ENCODE peak calls at places on chromosomes 11 and 22, in ten cellular contexts. U, M, Y, N, K, E, J, G, R and V are unnamed samples.
A peak's percentile ranks its signal among the peaks of the same experiment; 100 is the strongest.

GRCh38 chr22:42948205-42948804 is 66.6 kb downstream of the PACSIN2 start:
- DNase-seq in U (no peak), M (no peak), Y (peak; percentile 38), N (no peak), K (no peak), E (no peak), J (no peak), G (no peak), R (no peak), V (no peak)

GRCh38 chr11:68751331-68751856 is at the start of gene TESMIN:
- DNase-seq in U (peak; percentile 4), M (peak; percentile 94), Y (peak; percentile 97), N (peak; percentile 85), K (peak; percentile 94), E (peak; percentile 46), J (no peak), G (peak; percentile 89), R (peak; percentile 99), V (peak; percentile 96)

GRCh38 chr11:30595929-30596328 is 9.8 kb upstream of the MPPED2 start:
- DNase-seq in U (no peak), M (peak; percentile 67), Y (no peak), N (no peak), K (no peak), E (no peak), J (no peak), G (no peak), R (no peak), V (no peak)

GRCh38 chr11:69773626-69774353 is 1.4 kb downstream of the FGF4 start:
- DNase-seq in U (no peak), M (peak; percentile 51), Y (no peak), N (no peak), K (no peak), E (no peak), J (no peak), G (no peak), R (no peak), V (no peak)

GRCh38 chr22:50684986-50685385 is 12.4 kb downstream of the SHANK3 start:
- DNase-seq in U (no peak), M (peak; percentile 1), Y (peak; percentile 23), N (no peak), K (no peak), E (peak; percentile 39), J (no peak), G (no peak), R (peak; percentile 13), V (no peak)

GRCh38 chr22:42316988-42317387 is 46.5 kb upstream of the TCF20 start:
- DNase-seq in U (no peak), M (no peak), Y (peak; percentile 85), N (no peak), K (peak; percentile 45), E (no peak), J (no peak), G (no peak), R (no peak), V (peak; percentile 75)

GRCh38 chr11:121099364-121099763 is 1.7 kb upstream of the TECTA start:
- DNase-seq in U (no peak), M (no peak), Y (no peak), N (no peak), K (no peak), E (no peak), J (no peak), G (no peak), R (no peak), V (no peak)

GRCh38 chr22:38315801-38316339 is 1.4 kb downstream of the CSNK1E start:
- DNase-seq in U (no peak), M (no peak), Y (no peak), N (no peak), K (no peak), E (no peak), J (no peak), G (no peak), R (no peak), V (no peak)

GRCh38 chr11:73521621-73522020 is 76.3 kb downstream of the FAM168A start:
- DNase-seq in U (no peak), M (no peak), Y (no peak), N (no peak), K (no peak), E (peak; percentile 54), J (no peak), G (peak; percentile 13), R (no peak), V (no peak)

GRCh38 chr11:74460481-74461154 is 6.7 kb downstream of the KCNE3 start:
- DNase-seq in U (no peak), M (no peak), Y (no peak), N (no peak), K (no peak), E (peak; percentile 51), J (no peak), G (peak; percentile 23), R (no peak), V (no peak)

GRCh38 chr11:62611705-62612365 is 740 bp downstream of the EML3 start:
- DNase-seq in U (no peak), M (peak; percentile 60), Y (peak; percentile 52), N (peak; percentile 83), K (peak; percentile 41), E (peak; percentile 60), J (no peak), G (peak; percentile 48), R (peak; percentile 67), V (peak; percentile 81)

GRCh38 chr11:124894606-124895430 is 2.8 kb downstream of the ROBO4 start:
- DNase-seq in U (no peak), M (no peak), Y (no peak), N (peak; percentile 53), K (no peak), E (no peak), J (no peak), G (no peak), R (peak; percentile 9), V (no peak)

GRCh38 chr11:45179686-45180085 is 33.2 kb downstream of the PRDM11 start:
- DNase-seq in U (no peak), M (no peak), Y (no peak), N (no peak), K (no peak), E (no peak), J (no peak), G (no peak), R (no peak), V (no peak)

GRCh38 chr11:45180888-45181594 is 34.6 kb downstream of the PRDM11 start:
- DNase-seq in U (no peak), M (peak; percentile 15), Y (peak; percentile 78), N (peak; percentile 88), K (peak; percentile 89), E (peak; percentile 41), J (peak; percentile 89), G (peak; percentile 65), R (peak; percentile 87), V (peak; percentile 91)

GRCh38 chr11:45178890-45179663 is 32.6 kb downstream of the PRDM11 start:
- DNase-seq in U (no peak), M (no peak), Y (no peak), N (no peak), K (no peak), E (peak; percentile 71), J (no peak), G (peak; percentile 34), R (no peak), V (no peak)

GRCh38 chr11:45181595-45182550 is 35.4 kb downstream of the PRDM11 start:
- DNase-seq in U (no peak), M (peak; percentile 13), Y (no peak), N (no peak), K (no peak), E (no peak), J (no peak), G (no peak), R (no peak), V (no peak)

GRCh38 chr11:45180158-45180887 is 33.9 kb downstream of the PRDM11 start:
- DNase-seq in U (no peak), M (peak; percentile 81), Y (peak; percentile 75), N (peak; percentile 81), K (peak; percentile 90), E (no peak), J (no peak), G (peak; percentile 60), R (peak; percentile 94), V (peak; percentile 85)
- TF ChIP-seq CTCF in U (peak; percentile 42), M (peak; percentile 33), Y (no peak), N (peak; percentile 53), K (peak; percentile 1), E (peak; percentile 28), J (peak; percentile 27), G (peak; percentile 36), R (peak; percentile 40), V (peak; percentile 44)

DNA sequence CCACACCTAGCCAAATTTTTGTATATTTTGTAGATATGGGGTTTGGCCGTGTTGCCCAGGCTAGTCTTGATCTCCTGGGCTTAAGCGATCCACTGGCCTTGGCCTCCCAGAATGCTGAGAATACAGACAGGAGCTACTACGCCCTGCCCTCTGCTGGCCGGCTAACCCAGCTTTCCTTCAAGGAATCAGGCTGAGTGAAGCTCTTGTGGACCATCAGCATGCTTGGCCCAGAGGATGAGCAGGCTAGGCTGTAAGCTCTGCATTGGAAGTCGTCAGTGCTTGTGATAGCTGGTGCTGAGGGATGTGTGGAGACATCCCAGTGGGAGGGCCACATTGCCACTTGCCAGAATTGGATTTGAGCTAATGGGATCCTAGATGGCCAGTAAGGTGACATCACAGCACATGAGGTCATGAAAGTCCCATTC is 60.6 kb downstream of the MED15 start:
- DNase-seq in U (no peak), M (no peak), Y (no peak), N (no peak), K (no peak), E (peak; percentile 59), J (no peak), G (peak; percentile 50), R (no peak), V (peak; percentile 51)
- H3K27ac ChIP-seq in U (peak overlapping the region; percentile 97), M (no peak overlapping the region), Y (peak overlapping the region; percentile 44), N (peak overlapping the region; percentile 78), K (peak overlapping the region; percentile 97), E (peak overlapping the region; percentile 76), J (peak overlapping the region; percentile 75), G (peak overlapping the region; percentile 63), R (no peak overlapping the region), V (peak overlapping the region; percentile 76)

DNA sequence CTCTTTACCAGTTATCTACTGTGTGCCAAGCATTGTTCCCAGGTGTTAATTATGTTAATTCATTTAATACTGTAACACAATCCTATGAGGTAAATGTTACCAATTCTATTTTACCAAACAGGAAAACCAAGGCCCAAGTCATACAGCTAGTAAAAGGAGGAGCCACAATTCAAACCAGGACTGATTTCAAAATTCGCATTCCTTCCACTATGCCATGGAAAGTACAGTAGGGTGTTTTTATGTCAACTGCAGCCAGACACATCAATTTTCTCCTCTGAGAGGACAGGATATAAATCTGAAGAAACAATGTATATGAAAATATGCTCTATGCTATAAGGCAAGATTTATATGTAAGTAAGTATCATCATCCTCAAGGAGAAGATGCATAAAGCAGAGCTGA is 104.3 kb downstream of the RPL27A start:
- DNase-seq in U (no peak), M (no peak), Y (no peak), N (no peak), K (no peak), E (no peak), J (no peak), G (no peak), R (no peak), V (no peak)
- TF ChIP-seq CTCF in U (no peak), M (no peak), Y (no peak), N (peak; percentile 27), K (no peak), E (peak; percentile 30), J (no peak), G (no peak), R (peak; percentile 38), V (peak; percentile 19)

DNA sequence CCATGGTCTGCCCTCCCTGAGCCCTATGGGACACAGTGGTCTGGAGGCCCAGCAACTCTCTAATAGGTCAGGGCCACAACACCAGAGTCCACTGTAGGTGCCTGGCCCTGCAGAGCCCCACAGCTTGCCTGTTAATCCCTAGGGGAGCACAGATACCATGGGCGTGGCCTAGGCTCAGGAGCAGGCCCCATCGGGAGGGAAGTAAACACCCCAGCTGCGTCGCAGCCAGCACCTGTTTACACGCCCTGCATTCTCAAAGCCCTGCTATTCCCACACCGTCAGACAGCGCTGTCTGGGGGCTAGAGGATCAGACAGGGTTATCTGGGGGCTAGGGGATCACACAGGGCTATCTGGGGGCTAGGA is 2.5 kb downstream of the KCTD17 start:
- DNase-seq in U (no peak), M (no peak), Y (no peak), N (no peak), K (no peak), E (no peak), J (no peak), G (no peak), R (no peak), V (no peak)
- H3K27ac ChIP-seq in U (no peak overlapping the region), M (no peak overlapping the region), Y (no peak overlapping the region), N (no peak overlapping the region), K (no peak overlapping the region), E (no peak overlapping the region), J (no peak overlapping the region), G (no peak overlapping the region), R (no peak overlapping the region), V (no peak overlapping the region)